ENCODE peak calls at places on chromosomes 2 and 18, in seven cellular contexts. W is fibroblast of lung; X is mesendoderm; E is NT2/D1; O is CD8-positive, alpha-beta memory T cell; G is SJSA1; J is left ventricle myocardium inferior. N is an unnamed sample.
A peak's percentile ranks its signal among the peaks of the same experiment; 100 is the strongest.

GRCh38 chr2:118130385-118130784 is 42.1 kb downstream of the INSIG2 start:
- DNase-seq in W (no peak), X (peak; percentile 19), E (no peak), O (no peak), G (no peak), J (no peak), N (no peak)

GRCh38 chr2:217756375-217757107 is 246.3 kb downstream of the TNS1 start:
- DNase-seq in W (peak; percentile 54), X (peak; percentile 83), E (peak; percentile 72), O (peak; percentile 42), G (peak; percentile 30), J (peak; percentile 63), N (no peak)

GRCh38 chr2:84022810-84023431 is 436.2 kb downstream of the SUCLG1 start:
- DNase-seq in W (peak; percentile 56), X (peak; percentile 85), E (peak; percentile 69), O (no peak), G (peak; percentile 43), J (no peak), N (peak; percentile 1)

GRCh38 chr2:241762321-241762932 is 14.2 kb upstream of the GAL3ST2 start:
- DNase-seq in W (no peak), X (no peak), E (no peak), O (peak; percentile 21), G (no peak), J (peak; percentile 4), N (no peak)

GRCh38 chr2:70994445-70995226 is at the start of gene TEX261:
- DNase-seq in W (peak; percentile 78), X (peak; percentile 91), E (peak; percentile 84), O (peak; percentile 87), G (peak; percentile 89), J (peak; percentile 91), N (peak; percentile 19)

GRCh38 chr18:31750259-31750658 is 10.4 kb downstream of the SLC25A52 start:
- DNase-seq in W (no peak), X (no peak), E (no peak), O (no peak), G (no peak), J (no peak), N (no peak)

GRCh38 chr2:147177449-147177848 is 667.4 kb upstream of the ACVR2A start:
- DNase-seq in W (peak; percentile 37), X (no peak), E (no peak), O (no peak), G (no peak), J (no peak), N (no peak)

GRCh38 chr18:63307555-63308200 is 11.9 kb downstream of the BCL2 start:
- DNase-seq in W (peak; percentile 15), X (no peak), E (no peak), O (no peak), G (no peak), J (no peak), N (no peak)

GRCh38 chr2:119546446-119546765 is 2.2 kb downstream of the CFAP221 start:
- DNase-seq in W (no peak), X (peak; percentile 61), E (no peak), O (no peak), G (no peak), J (no peak), N (no peak)

GRCh38 chr2:12325806-12326205 is 390.9 kb upstream of the TRIB2 start:
- DNase-seq in W (peak; percentile 45), X (peak; percentile 58), E (no peak), O (no peak), G (peak; percentile 76), J (no peak), N (no peak)

GRCh38 chr2:173644146-173644545 is 289.5 kb downstream of the CDCA7 start:
- DNase-seq in W (peak; percentile 79), X (no peak), E (no peak), O (no peak), G (no peak), J (no peak), N (no peak)

GRCh38 chr2:168310580-168310979 is 63.2 kb upstream of the STK39 start:
- DNase-seq in W (no peak), X (no peak), E (no peak), O (no peak), G (no peak), J (no peak), N (no peak)

GRCh38 chr2:110101280-110101844 is 14.3 kb downstream of the MALL start:
- DNase-seq in W (peak; percentile 100), X (peak; percentile 83), E (no peak), O (no peak), G (peak; percentile 98), J (peak; percentile 98), N (peak; percentile 98)

GRCh38 chr2:9474361-9475117 is at the start of gene IAH1:
- DNase-seq in W (peak; percentile 29), X (peak; percentile 36), E (no peak), O (peak; percentile 74), G (peak; percentile 87), J (peak; percentile 73), N (no peak)

GRCh38 chr2:61233581-61233980 is 71.6 kb downstream of the C2orf74 start:
- DNase-seq in W (no peak), X (no peak), E (no peak), O (no peak), G (no peak), J (no peak), N (no peak)

DNA sequence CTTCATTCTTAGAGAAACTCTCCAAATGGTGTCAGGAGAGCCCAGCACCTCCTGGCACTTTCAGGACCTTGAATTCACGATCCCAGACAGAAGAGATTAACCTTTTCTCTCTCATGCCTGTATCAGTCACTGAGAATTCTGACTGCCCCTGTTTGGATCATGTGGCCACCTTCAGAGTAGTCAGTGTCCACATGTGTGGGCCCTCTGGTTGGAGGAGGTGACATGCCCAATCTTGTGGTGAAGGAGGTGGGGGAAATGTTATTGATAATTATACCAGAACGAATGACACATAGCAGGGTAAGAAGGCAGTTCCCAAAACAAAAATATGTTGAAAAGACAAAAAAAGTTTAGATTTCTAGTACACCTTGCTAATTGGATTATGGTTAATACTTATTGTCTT is 31.7 kb downstream of the UBXN4 start:
- DNase-seq in W (no peak), X (no peak), E (no peak), O (no peak), G (no peak), J (no peak), N (no peak)
- H3K36me3 ChIP-seq in W (peaks cover 10% of the 10 kb centered on the region), X (peaks cover 8% of the 10 kb centered on the region), E (peaks cover 87% of the 10 kb centered on the region), O (peaks cover 62% of the 10 kb centered on the region), G (peaks cover 94% of the 10 kb centered on the region), J (peaks cover 94% of the 10 kb centered on the region), N (peaks cover 13% of the 10 kb centered on the region)

GRCh38 chr2:233060500-233061006 is 411 bp downstream of the INPP5D start:
- DNase-seq in W (no peak), X (no peak), E (no peak), O (no peak), G (no peak), J (no peak), N (no peak)

GRCh38 chr2:233062447-233062842 is 2.3 kb downstream of the INPP5D start:
- DNase-seq in W (no peak), X (no peak), E (no peak), O (no peak), G (no peak), J (no peak), N (no peak)

GRCh38 chr2:233061007-233061590 is 957 bp downstream of the INPP5D start:
- DNase-seq in W (no peak), X (no peak), E (no peak), O (no peak), G (no peak), J (no peak), N (no peak)

GRCh38 chr2:233062946-233063268 is 2.8 kb downstream of the INPP5D start:
- DNase-seq in W (no peak), X (no peak), E (no peak), O (no peak), G (no peak), J (no peak), N (no peak)

DNA sequence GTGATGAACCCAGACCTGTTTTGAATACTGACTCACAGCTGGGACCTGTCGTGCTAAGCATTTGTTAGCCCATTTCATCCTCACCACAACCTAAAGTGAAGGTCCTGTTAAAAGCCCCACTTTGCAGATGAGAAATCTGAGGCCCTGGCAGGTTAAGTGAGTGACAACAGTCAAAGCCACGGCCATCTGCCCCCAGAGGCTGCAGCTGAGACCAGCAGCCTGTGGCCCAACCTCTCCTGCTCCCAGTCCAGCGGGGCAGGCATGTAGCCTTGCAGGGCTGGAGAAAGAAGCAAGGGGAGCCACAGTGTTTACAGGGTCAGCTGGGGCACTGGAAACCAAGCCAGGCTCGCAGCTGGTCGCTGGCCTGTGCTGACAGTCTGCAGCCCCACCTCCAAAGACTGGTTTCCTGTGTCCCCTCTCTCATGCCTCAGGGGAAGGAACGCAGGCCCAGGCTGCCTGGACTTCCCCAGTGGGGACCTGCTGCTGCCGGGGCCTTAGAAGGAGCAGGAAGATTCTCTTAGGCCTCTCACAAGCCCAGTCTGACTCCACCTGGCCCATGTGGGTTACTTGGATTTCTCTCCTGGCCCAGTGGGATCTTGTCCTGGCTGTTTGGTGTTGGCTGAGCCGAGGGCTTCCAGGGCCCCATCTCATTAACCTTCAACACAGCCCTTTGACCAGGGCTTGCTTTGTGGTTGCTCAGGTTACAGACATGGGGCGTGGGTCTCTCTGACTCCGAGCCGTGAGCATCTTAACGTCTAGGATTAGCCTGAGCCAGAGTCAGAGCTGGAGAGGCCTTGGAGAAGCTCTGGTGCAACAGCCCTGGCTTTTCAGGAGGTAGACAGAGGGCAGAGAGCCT is 1.7 kb downstream of the INPP5D start:
- DNase-seq in W (peak; percentile 61), X (peak; percentile 62), E (no peak), O (no peak), G (no peak), J (peak; percentile 74), N (no peak)
- H3K4me3 ChIP-seq in W (no peak overlapping the region), X (no peak overlapping the region), E (no peak overlapping the region), O (peak overlapping the region; percentile 100), G (no peak overlapping the region), J (peak overlapping the region; percentile 69), N (no peak overlapping the region)

DNA sequence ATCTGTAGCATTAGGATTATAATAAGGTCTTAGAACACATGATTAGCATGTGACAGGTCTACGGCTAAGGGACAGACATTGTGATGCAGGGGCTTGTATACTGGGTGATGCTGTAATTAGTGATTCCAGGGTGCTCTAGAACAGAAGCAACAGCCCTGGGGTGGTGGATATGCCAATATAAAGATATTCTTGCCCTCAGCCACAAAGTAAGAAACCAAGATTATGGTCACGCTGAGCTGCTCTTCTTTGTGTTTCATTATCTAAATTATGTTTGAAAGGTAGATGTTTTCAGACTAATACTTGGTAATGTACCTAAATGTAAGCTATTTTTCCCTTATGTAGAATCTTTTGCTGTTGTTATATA is 45.3 kb downstream of the FN1 start:
- DNase-seq in W (no peak), X (no peak), E (no peak), O (no peak), G (no peak), J (no peak), N (no peak)
- H3K36me3 ChIP-seq in W (peaks cover 46% of the 10 kb centered on the region), X (peaks cover 24% of the 10 kb centered on the region), E (peaks cover 93% of the 10 kb centered on the region), O (no peaks in the 10 kb centered on the region), G (peaks cover 98% of the 10 kb centered on the region), J (peaks cover 84% of the 10 kb centered on the region), N (peaks cover 43% of the 10 kb centered on the region)

GRCh38 chr2:7749895-7750559 is 832.8 kb downstream of the RNF144A start:
- DNase-seq in W (no peak), X (no peak), E (no peak), O (no peak), G (no peak), J (no peak), N (no peak)

GRCh38 chr2:7752291-7752690 is 835.1 kb downstream of the RNF144A start:
- DNase-seq in W (no peak), X (no peak), E (no peak), O (no peak), G (no peak), J (no peak), N (no peak)

GRCh38 chr2:7748717-7749415 is 831.7 kb downstream of the RNF144A start:
- DNase-seq in W (no peak), X (peak; percentile 61), E (no peak), O (peak; percentile 45), G (no peak), J (no peak), N (no peak)

GRCh38 chr2:7758065-7758759 is 841.0 kb downstream of the RNF144A start:
- DNase-seq in W (no peak), X (no peak), E (no peak), O (no peak), G (no peak), J (no peak), N (peak; percentile 57)

GRCh38 chr2:7753777-7754176 is 836.6 kb downstream of the RNF144A start:
- DNase-seq in W (no peak), X (no peak), E (no peak), O (no peak), G (no peak), J (no peak), N (no peak)
- H3K4me3 ChIP-seq in W (no peak overlapping the region), X (no peak overlapping the region), E (no peak overlapping the region), O (no peak overlapping the region), G (no peak overlapping the region), J (no peak overlapping the region), N (no peak overlapping the region)

N was measured in BJ.